ENCODE peak calls at places on chromosomes 3 and 15, in four cellular contexts. Y is HepG2, U is A549, W is SK-N-SH. X is an unnamed sample.

GRCh38 chr3:165185707-165186327 is 10.4 kb downstream of the SLITRK3 start:
- DNase-seq in Y (peak), U (peak), W (peak), X (peak)

GRCh38 chr3:104044002-104044401 is 1322.7 kb upstream of the ALCAM start:
- DNase-seq in Y (no peak), U (no peak), W (no peak), X (no peak)

GRCh38 chr3:138180375-138181029 is 5.8 kb upstream of the DBR1 start:
- DNase-seq in Y (peak), U (peak), W (peak), X (no peak)

GRCh38 chr15:61038387-61038786 is 190.7 kb downstream of the RORA start:
- DNase-seq in Y (no peak), U (peak), W (peak), X (no peak)

GRCh38 chr3:195195321-195196209 is 75.4 kb downstream of the XXYLT1 start:
- DNase-seq in Y (no peak), U (no peak), W (no peak), X (no peak)

GRCh38 chr3:190807719-190808375 is 54.6 kb downstream of the GMNC start:
- DNase-seq in Y (peak), U (no peak), W (no peak), X (no peak)

GRCh38 chr3:191518861-191519260 is 57.9 kb downstream of the PYDC2 start:
- DNase-seq in Y (no peak), U (no peak), W (no peak), X (no peak)

GRCh38 chr3:60301142-60301541 is 950.1 kb downstream of the FHIT start:
- DNase-seq in Y (no peak), U (no peak), W (no peak), X (no peak)

GRCh38 chr15:63066302-63066701 is 23.8 kb downstream of the TPM1 start:
- DNase-seq in Y (no peak), U (no peak), W (no peak), X (no peak)

GRCh38 chr3:170835346-170835745 is 34.6 kb downstream of the RPL22L1 start:
- DNase-seq in Y (no peak), U (no peak), W (peak), X (no peak)

GRCh38 chr15:99197861-99198260 is 51.5 kb downstream of the TTC23 start:
- DNase-seq in Y (no peak), U (no peak), W (no peak), X (no peak)

GRCh38 chr3:184261270-184262165 is at the start of gene CAMK2N2:
- DNase-seq in Y (peak), U (peak), W (peak), X (no peak)

GRCh38 chr15:80967451-80967850 is 22.2 kb downstream of the MESD start:
- DNase-seq in Y (peak), U (no peak), W (no peak), X (no peak)

GRCh38 chr3:160486459-160486869 is 36.9 kb upstream of the TRIM59 start:
- DNase-seq in Y (peak), U (peak), W (peak), X (no peak)

GRCh38 chr3:43481325-43481860 is 140.4 kb downstream of the ANO10 start:
- DNase-seq in Y (no peak), U (no peak), W (no peak), X (no peak)

GRCh38 chr3:16768956-16769355 is 115.8 kb upstream of the PLCL2 start:
- DNase-seq in Y (no peak), U (no peak), W (no peak), X (no peak)

GRCh38 chr3:106367496-106367895 is 498.7 kb upstream of the CBLB start:
- DNase-seq in Y (no peak), U (no peak), W (no peak), X (no peak)

GRCh38 chr3:184525337-184526157 is 36.0 kb upstream of the EPHB3 start:
- DNase-seq in Y (no peak), U (no peak), W (peak), X (no peak)

GRCh38 chr3:46903341-46904302 is 26.1 kb downstream of the PTH1R start:
- DNase-seq in Y (no peak), U (no peak), W (no peak), X (no peak)

GRCh38 chr15:25207369-25207768 is 231.5 kb downstream of the UBE3A start:
- DNase-seq in Y (no peak), U (no peak), W (no peak), X (no peak)

GRCh38 chr3:114627760-114628159 is 333.9 kb downstream of the TIGIT start:
- DNase-seq in Y (no peak), U (no peak), W (no peak), X (no peak)

GRCh38 chr3:170634663-170635096 is 48.8 kb upstream of the SLC7A14 start:
- DNase-seq in Y (no peak), U (no peak), W (no peak), X (peak)

GRCh38 chr3:174538116-174538515 is 321.0 kb upstream of the NAALADL2 start:
- DNase-seq in Y (no peak), U (no peak), W (no peak), X (no peak)

GRCh38 chr15:59437777-59438574 is at the start of gene FAM81A:
- DNase-seq in Y (no peak), U (peak), W (peak), X (no peak)

GRCh38 chr3:52442409-52443267 is 2.3 kb downstream of the SEMA3G start:
- DNase-seq in Y (no peak), U (no peak), W (peak), X (no peak)

GRCh38 chr15:85689729-85690128 is 105.0 kb downstream of the KLHL25 start:
- DNase-seq in Y (no peak), U (no peak), W (no peak), X (peak)

GRCh38 chr3:13662238-13662847 is 113.4 kb downstream of the FBLN2 start:
- DNase-seq in Y (no peak), U (no peak), W (no peak), X (no peak)

GRCh38 chr15:91572110-91572509 is 281.4 kb upstream of the SLCO3A1 start:
- DNase-seq in Y (no peak), U (peak), W (no peak), X (no peak)

GRCh38 chr15:56734013-56734625 is 810 bp upstream of the ZNF280D start:
- DNase-seq in Y (no peak), U (peak), W (no peak), X (no peak)
- TF ChIP-seq SMC3 in Y (no peak), U (no peak), W (no peak), X (no peak)

GRCh38 chr3:143150979-143151726 is 31.6 kb downstream of the CHST2 start:
- DNase-seq in Y (no peak), U (no peak), W (no peak), X (no peak)

GRCh38 chr3:143157957-143158548 is 38.5 kb downstream of the CHST2 start:
- DNase-seq in Y (no peak), U (no peak), W (no peak), X (no peak)

GRCh38 chr3:143158549-143158988 is 39.0 kb downstream of the CHST2 start:
- DNase-seq in Y (no peak), U (no peak), W (no peak), X (peak)

GRCh38 chr3:143152043-143152442 is 32.5 kb downstream of the CHST2 start:
- DNase-seq in Y (no peak), U (no peak), W (no peak), X (no peak)

DNA sequence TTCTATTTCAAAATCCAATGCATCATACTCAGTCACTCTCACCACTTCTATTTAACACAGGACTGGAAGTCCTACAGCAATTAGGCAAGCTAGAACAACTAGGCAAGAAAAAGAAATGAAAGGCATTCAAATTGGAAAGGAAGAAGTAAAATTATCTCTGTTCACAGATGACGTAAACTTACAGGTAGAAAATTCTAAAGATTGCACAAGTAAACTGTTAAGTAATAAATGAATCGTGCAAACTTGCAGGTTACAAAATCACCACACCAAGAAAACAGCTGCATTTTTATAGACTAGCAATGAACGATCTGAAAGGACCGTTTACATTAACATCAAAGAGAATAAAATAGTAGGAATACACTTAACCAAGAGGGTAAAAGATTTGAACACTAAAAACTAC is 36.2 kb downstream of the CHST2 start:
- DNase-seq in Y (no peak), U (no peak), W (no peak), X (no peak)
- TF ChIP-seq SMC3 in Y (no peak), U (no peak), W (no peak), X (no peak)

DNA sequence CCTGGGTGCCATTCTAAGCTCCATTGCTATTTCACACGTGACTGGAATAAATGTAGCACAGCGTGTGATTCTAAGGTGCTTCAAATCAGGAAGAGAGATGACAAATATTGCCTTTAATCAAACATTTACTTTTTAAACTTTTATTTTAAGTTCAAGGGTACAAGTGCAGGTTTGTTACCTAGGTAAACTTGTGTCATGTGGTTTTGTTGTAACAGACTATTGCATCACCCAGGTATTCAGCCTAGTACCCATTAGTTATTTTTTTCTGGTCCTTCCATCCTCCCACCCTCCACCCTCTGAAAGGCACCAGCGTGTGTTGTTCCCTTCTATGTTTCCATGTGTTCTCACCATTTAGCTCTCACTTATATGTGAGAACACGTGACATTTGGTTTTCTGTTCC is 510.8 kb downstream of the PLOD2 start:
- DNase-seq in Y (peak), U (no peak), W (no peak), X (no peak)
- TF ChIP-seq SMC3 in Y (no peak), U (no peak), W (no peak), X (no peak)

DNA sequence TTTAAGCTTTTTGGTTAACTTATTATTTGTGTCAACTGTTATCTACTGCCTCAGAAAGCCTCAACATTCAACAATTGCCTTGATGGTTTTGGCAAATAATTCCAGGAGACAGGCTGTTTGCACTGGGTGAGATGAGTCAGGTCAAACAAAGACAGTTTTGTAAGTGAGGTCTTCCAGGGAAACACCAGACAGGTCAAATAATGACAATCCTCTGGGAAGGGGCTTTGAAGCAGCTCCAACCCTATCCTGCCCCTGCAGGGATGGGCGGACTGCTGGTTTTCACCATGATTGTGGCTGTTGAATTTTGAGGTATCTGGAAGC is 79.4 kb upstream of the PRR23E start:
- DNase-seq in Y (peak), U (no peak), W (no peak), X (no peak)
- TF ChIP-seq SMC3 in Y (no peak), U (no peak), W (no peak), X (no peak)

X was measured in GM12878.